ENCODE peak calls at places on chromosomes 12 and 14, in ten cellular contexts. One of them, this sample, is unnamed.

GRCh38 chr12:45669093-45669492 is 60.4 kb upstream of the ARID2 start:
- DNase-seq in body of pancreas: no peak
- DNase-seq in adipocyte: peak; percentile 16
- DNase-seq in right atrium auricular region: no peak
- DNase-seq in HCT116: no peak
- DNase-seq in small intestine: peak; percentile 55
- DNase-seq in lower lobe of right lung: no peak
- DNase-seq in SK-N-SH: no peak
- DNase-seq in aorta: no peak
- DNase-seq in neural progenitor cell: no peak
- DNase-seq in this sample: no peak

GRCh38 chr12:19451196-19451595 is 11.9 kb downstream of the AEBP2 start:
- DNase-seq in right atrium auricular region: no peak
- DNase-seq in HCT116: no peak
- DNase-seq in lower lobe of right lung: no peak
- DNase-seq in small intestine: no peak
- DNase-seq in adipocyte: no peak
- DNase-seq in SK-N-SH: peak; percentile 27
- DNase-seq in body of pancreas: no peak
- DNase-seq in neural progenitor cell: peak; percentile 27
- DNase-seq in aorta: no peak
- DNase-seq in this sample: no peak

GRCh38 chr14:31323419-31323818 is 96.9 kb downstream of the HEATR5A start:
- DNase-seq in right atrium auricular region: no peak
- DNase-seq in SK-N-SH: no peak
- DNase-seq in neural progenitor cell: no peak
- DNase-seq in aorta: no peak
- DNase-seq in adipocyte: no peak
- DNase-seq in HCT116: no peak
- DNase-seq in body of pancreas: no peak
- DNase-seq in lower lobe of right lung: no peak
- DNase-seq in small intestine: no peak
- DNase-seq in this sample: no peak

GRCh38 chr14:23306412-23307145 is at the start of gene BCL2L2:
- DNase-seq in body of pancreas: peak; percentile 95
- DNase-seq in neural progenitor cell: peak; percentile 96
- DNase-seq in HCT116: peak; percentile 76
- DNase-seq in right atrium auricular region: peak; percentile 93
- DNase-seq in small intestine: peak; percentile 94
- DNase-seq in lower lobe of right lung: peak; percentile 94
- DNase-seq in adipocyte: peak; percentile 96
- DNase-seq in SK-N-SH: peak; percentile 91
- DNase-seq in aorta: peak; percentile 95
- DNase-seq in this sample: peak; percentile 95

GRCh38 chr12:5428332-5429221 is 3.3 kb upstream of the NTF3 start:
- DNase-seq in neural progenitor cell: peak; percentile 70
- DNase-seq in adipocyte: peak; percentile 86
- DNase-seq in right atrium auricular region: no peak
- DNase-seq in HCT116: no peak
- DNase-seq in aorta: no peak
- DNase-seq in SK-N-SH: peak; percentile 37
- DNase-seq in small intestine: peak; percentile 56
- DNase-seq in lower lobe of right lung: no peak
- DNase-seq in body of pancreas: no peak
- DNase-seq in this sample: no peak

GRCh38 chr14:104461676-104462443 is 117.7 kb upstream of the C14orf180 start:
- DNase-seq in body of pancreas: no peak
- DNase-seq in SK-N-SH: peak; percentile 85
- DNase-seq in HCT116: no peak
- DNase-seq in neural progenitor cell: peak; percentile 61
- DNase-seq in aorta: no peak
- DNase-seq in right atrium auricular region: peak; percentile 30
- DNase-seq in lower lobe of right lung: peak; percentile 41
- DNase-seq in small intestine: no peak
- DNase-seq in adipocyte: no peak
- DNase-seq in this sample: no peak

GRCh38 chr14:67487937-67488893 is at the start of gene TMEM229B:
- DNase-seq in right atrium auricular region: no peak
- DNase-seq in SK-N-SH: no peak
- DNase-seq in lower lobe of right lung: peak; percentile 64
- DNase-seq in aorta: peak; percentile 72
- DNase-seq in HCT116: no peak
- DNase-seq in neural progenitor cell: no peak
- DNase-seq in body of pancreas: peak; percentile 45
- DNase-seq in small intestine: peak; percentile 86
- DNase-seq in adipocyte: no peak
- DNase-seq in this sample: peak; percentile 70

GRCh38 chr14:62117010-62117717 is 354.9 kb downstream of the SNAPC1 start:
- DNase-seq in adipocyte: peak; percentile 75
- DNase-seq in SK-N-SH: peak; percentile 91
- DNase-seq in lower lobe of right lung: peak; percentile 66
- DNase-seq in right atrium auricular region: peak; percentile 64
- DNase-seq in small intestine: peak; percentile 38
- DNase-seq in aorta: peak; percentile 57
- DNase-seq in neural progenitor cell: peak; percentile 97
- DNase-seq in HCT116: no peak
- DNase-seq in body of pancreas: peak; percentile 75
- DNase-seq in this sample: peak; percentile 75

GRCh38 chr14:36662258-36662542 is 540 bp downstream of the PAX9 start:
- DNase-seq in right atrium auricular region: no peak
- DNase-seq in body of pancreas: no peak
- DNase-seq in SK-N-SH: no peak
- DNase-seq in aorta: no peak
- DNase-seq in small intestine: no peak
- DNase-seq in adipocyte: no peak
- DNase-seq in neural progenitor cell: no peak
- DNase-seq in HCT116: no peak
- DNase-seq in lower lobe of right lung: no peak
- DNase-seq in this sample: no peak

GRCh38 chr14:36661506-36662257 is at the start of gene PAX9:
- DNase-seq in lower lobe of right lung: peak; percentile 82
- DNase-seq in SK-N-SH: peak; percentile 78
- DNase-seq in aorta: peak; percentile 76
- DNase-seq in right atrium auricular region: no peak
- DNase-seq in neural progenitor cell: peak; percentile 97
- DNase-seq in small intestine: peak; percentile 88
- DNase-seq in body of pancreas: peak; percentile 91
- DNase-seq in adipocyte: peak; percentile 98
- DNase-seq in HCT116: peak; percentile 81
- DNase-seq in this sample: peak; percentile 86

GRCh38 chr14:36664322-36665193 is 2.9 kb downstream of the PAX9 start:
- DNase-seq in lower lobe of right lung: no peak
- DNase-seq in body of pancreas: no peak
- DNase-seq in right atrium auricular region: no peak
- DNase-seq in aorta: no peak
- DNase-seq in adipocyte: peak; percentile 39
- DNase-seq in small intestine: no peak
- DNase-seq in neural progenitor cell: no peak
- DNase-seq in SK-N-SH: no peak
- DNase-seq in HCT116: no peak
- DNase-seq in this sample: no peak

GRCh38 chr14:36663404-36664321 is 2.0 kb downstream of the PAX9 start:
- DNase-seq in HCT116: no peak
- DNase-seq in aorta: no peak
- DNase-seq in SK-N-SH: no peak
- DNase-seq in lower lobe of right lung: no peak
- DNase-seq in body of pancreas: no peak
- DNase-seq in adipocyte: peak; percentile 63
- DNase-seq in neural progenitor cell: peak; percentile 72
- DNase-seq in right atrium auricular region: no peak
- DNase-seq in small intestine: no peak
- DNase-seq in this sample: no peak

DNA sequence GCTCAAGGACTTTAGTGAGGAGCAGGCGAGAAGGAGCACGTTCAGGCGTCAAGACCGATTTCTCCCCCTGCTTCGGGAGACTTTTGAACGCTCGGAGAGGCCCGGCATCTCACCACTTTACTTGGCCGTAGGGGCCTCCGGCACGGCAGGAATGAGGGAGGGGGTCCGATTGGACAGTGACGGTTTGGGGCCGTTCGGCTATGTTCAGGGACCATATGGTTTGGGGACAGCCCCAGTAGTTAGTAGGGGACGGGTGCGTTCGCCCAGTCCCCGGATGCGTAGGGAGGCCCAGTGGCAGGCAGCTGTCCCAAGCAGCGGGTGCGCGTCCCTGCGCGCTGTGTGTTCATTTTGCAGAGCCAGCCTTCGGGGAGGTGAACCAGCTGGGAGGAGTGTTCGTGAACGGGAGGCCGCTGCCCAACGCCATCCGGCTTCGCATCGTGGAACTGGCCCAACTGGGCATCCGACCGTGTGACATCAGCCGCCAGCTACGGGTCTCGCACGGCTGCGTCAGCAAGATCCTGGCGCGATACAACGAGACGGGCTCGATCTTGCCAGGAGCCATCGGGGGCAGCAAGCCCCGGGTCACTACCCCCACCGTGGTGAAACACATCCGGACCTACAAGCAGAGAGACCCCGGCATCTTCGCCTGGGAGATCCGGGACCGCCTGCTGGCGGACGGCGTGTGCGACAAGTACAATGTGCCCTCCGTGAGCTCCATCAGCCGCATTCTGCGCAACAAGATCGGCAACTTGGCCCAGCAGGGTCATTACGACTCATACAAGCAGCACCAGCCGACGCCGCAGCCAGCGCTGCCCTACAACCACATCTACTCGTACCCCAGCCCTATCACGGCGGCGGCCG is 1.1 kb downstream of the PAX9 start:
- DNase-seq in neural progenitor cell: peak; percentile 73
- DNase-seq in SK-N-SH: no peak
- DNase-seq in aorta: no peak
- DNase-seq in right atrium auricular region: no peak
- DNase-seq in lower lobe of right lung: no peak
- DNase-seq in small intestine: no peak
- DNase-seq in body of pancreas: no peak
- DNase-seq in adipocyte: peak; percentile 59
- DNase-seq in HCT116: no peak
- DNase-seq in this sample: no peak
- H3K27me3 ChIP-seq in neural progenitor cell: peaks cover 100% of the 10 kb centered on the region
- H3K27me3 ChIP-seq in SK-N-SH: peaks cover 76% of the 10 kb centered on the region
- H3K27me3 ChIP-seq in aorta: no peaks in the 10 kb centered on the region
- H3K27me3 ChIP-seq in right atrium auricular region: peaks cover 73% of the 10 kb centered on the region
- H3K27me3 ChIP-seq in lower lobe of right lung: peaks cover 99% of the 10 kb centered on the region
- H3K27me3 ChIP-seq in small intestine: peaks cover 76% of the 10 kb centered on the region
- H3K27me3 ChIP-seq in body of pancreas: peaks cover 3% of the 10 kb centered on the region
- H3K27me3 ChIP-seq in adipocyte: peaks cover 84% of the 10 kb centered on the region
- H3K27me3 ChIP-seq in HCT116: no peaks in the 10 kb centered on the region
- H3K27me3 ChIP-seq in this sample: peaks cover 98% of the 10 kb centered on the region

DNA sequence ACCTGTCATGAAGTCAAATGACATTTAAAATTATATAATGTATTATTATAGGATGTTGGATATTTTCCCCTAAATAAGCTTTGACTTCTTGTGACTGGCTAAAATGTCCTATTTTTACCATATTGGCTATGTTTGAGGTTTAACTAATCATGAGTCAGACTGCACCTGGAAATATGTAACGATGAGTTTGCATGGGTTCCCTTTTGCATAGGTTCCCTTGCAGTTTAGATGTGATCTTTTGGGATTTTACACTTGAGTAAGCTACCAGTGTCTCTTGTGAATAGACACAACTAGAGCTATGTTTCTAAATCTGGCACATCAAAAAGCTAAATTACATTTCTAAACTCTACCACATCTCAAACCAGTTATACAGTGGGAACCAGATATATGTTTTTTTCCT is 5.2 kb downstream of the PDZRN4 start:
- DNase-seq in aorta: no peak
- DNase-seq in small intestine: no peak
- DNase-seq in right atrium auricular region: no peak
- DNase-seq in HCT116: no peak
- DNase-seq in lower lobe of right lung: no peak
- DNase-seq in body of pancreas: no peak
- DNase-seq in neural progenitor cell: no peak
- DNase-seq in adipocyte: no peak
- DNase-seq in SK-N-SH: no peak
- DNase-seq in this sample: no peak
- H3K27me3 ChIP-seq in aorta: no peaks in the 10 kb centered on the region
- H3K27me3 ChIP-seq in small intestine: peaks cover 13% of the 10 kb centered on the region
- H3K27me3 ChIP-seq in right atrium auricular region: no peaks in the 10 kb centered on the region
- H3K27me3 ChIP-seq in HCT116: no peaks in the 10 kb centered on the region
- H3K27me3 ChIP-seq in lower lobe of right lung: peaks cover 22% of the 10 kb centered on the region
- H3K27me3 ChIP-seq in body of pancreas: no peaks in the 10 kb centered on the region
- H3K27me3 ChIP-seq in neural progenitor cell: peaks cover 50% of the 10 kb centered on the region
- H3K27me3 ChIP-seq in adipocyte: peaks cover 20% of the 10 kb centered on the region
- H3K27me3 ChIP-seq in SK-N-SH: peaks cover 18% of the 10 kb centered on the region
- H3K27me3 ChIP-seq in this sample: peaks cover 26% of the 10 kb centered on the region

DNA sequence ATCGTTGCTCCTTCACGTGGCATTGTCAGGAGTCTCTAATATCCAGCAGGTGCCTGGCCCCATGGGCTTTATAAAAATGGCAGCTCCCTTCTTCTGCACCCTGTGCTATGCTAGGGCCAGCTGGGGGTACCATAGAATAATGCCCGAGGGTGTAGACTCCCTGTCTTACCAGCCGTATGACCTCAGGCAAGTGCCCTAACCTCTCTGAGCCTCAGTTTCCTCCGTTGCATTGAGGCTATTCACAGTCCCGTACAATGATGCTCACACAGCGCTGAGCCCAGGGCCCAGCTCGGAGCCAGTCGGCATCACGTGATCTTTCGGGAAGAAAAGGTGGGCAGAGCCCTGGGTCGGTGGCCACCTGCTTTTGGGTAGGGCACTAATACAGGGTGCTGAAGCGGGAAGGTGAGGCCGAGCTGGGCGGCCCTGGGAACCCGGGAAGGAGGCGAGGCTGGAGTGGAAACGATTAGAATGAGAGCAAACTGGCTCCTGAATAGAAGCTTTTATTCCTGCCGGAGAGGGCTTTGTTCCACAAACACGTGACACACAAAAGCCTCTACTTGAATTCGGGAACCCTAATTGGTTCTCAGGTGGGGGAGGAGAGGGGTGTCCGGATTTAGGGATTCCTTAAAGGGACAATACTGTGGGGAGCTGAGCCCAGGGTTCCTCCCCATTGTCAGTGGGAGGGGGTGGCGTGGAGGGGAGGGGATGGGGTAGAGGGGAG is 19.9 kb upstream of the MSI1 start:
- DNase-seq in small intestine: no peak
- DNase-seq in aorta: no peak
- DNase-seq in adipocyte: no peak
- DNase-seq in lower lobe of right lung: no peak
- DNase-seq in HCT116: no peak
- DNase-seq in SK-N-SH: no peak
- DNase-seq in neural progenitor cell: peak; percentile 97
- DNase-seq in right atrium auricular region: no peak
- DNase-seq in body of pancreas: no peak
- DNase-seq in this sample: no peak
- H3K27me3 ChIP-seq in small intestine: peaks cover 2% of the 10 kb centered on the region
- H3K27me3 ChIP-seq in aorta: no peaks in the 10 kb centered on the region
- H3K27me3 ChIP-seq in adipocyte: peaks cover 37% of the 10 kb centered on the region
- H3K27me3 ChIP-seq in lower lobe of right lung: peaks cover 34% of the 10 kb centered on the region
- H3K27me3 ChIP-seq in HCT116: no peaks in the 10 kb centered on the region
- H3K27me3 ChIP-seq in SK-N-SH: no peaks in the 10 kb centered on the region
- H3K27me3 ChIP-seq in neural progenitor cell: no peaks in the 10 kb centered on the region
- H3K27me3 ChIP-seq in right atrium auricular region: no peaks in the 10 kb centered on the region
- H3K27me3 ChIP-seq in body of pancreas: no peaks in the 10 kb centered on the region
- H3K27me3 ChIP-seq in this sample: peaks cover 22% of the 10 kb centered on the region

DNA sequence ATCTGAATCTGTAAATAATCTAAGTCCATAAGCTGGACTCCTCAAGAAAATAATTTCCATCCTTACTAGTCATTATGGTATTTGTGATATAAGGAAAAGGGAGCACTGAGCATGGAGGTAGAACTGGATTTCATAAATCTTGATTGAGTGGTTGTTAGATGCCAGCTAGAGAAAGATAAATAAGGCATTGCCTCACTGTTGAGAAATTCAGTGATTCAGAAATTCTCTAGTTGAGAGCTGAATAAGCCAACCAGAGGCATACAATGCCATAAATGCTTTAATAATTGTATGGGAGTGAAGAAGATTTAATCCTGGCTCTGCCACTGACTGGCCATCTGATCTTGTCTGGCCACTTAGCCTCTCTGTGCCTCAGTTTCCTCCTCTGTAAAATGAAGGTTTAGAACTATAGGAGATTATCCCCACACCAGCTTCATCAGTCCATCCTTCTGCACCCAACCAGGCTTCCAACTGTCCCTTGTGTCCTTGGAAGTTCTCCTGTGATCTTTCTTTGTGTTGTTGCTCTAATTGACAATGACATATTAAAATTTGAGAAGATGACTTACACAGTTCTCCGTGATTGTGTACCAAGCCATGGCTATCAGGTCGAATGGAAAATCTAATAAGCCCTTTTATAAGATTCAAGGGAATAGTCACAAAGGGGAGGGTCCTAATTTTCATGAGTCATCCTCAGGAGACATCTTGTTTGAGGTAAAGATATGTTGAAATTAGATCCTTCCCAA is 394.3 kb downstream of the EGLN3 start:
- DNase-seq in right atrium auricular region: no peak
- DNase-seq in lower lobe of right lung: no peak
- DNase-seq in small intestine: no peak
- DNase-seq in SK-N-SH: no peak
- DNase-seq in adipocyte: peak; percentile 51
- DNase-seq in neural progenitor cell: no peak
- DNase-seq in aorta: no peak
- DNase-seq in HCT116: no peak
- DNase-seq in body of pancreas: no peak
- DNase-seq in this sample: no peak
- H3K27me3 ChIP-seq in right atrium auricular region: no peaks in the 10 kb centered on the region
- H3K27me3 ChIP-seq in lower lobe of right lung: no peaks in the 10 kb centered on the region
- H3K27me3 ChIP-seq in small intestine: no peaks in the 10 kb centered on the region
- H3K27me3 ChIP-seq in SK-N-SH: no peaks in the 10 kb centered on the region
- H3K27me3 ChIP-seq in adipocyte: peaks cover 8% of the 10 kb centered on the region
- H3K27me3 ChIP-seq in neural progenitor cell: no peaks in the 10 kb centered on the region
- H3K27me3 ChIP-seq in aorta: no peaks in the 10 kb centered on the region
- H3K27me3 ChIP-seq in HCT116: peaks cover 2% of the 10 kb centered on the region
- H3K27me3 ChIP-seq in body of pancreas: no peaks in the 10 kb centered on the region
- H3K27me3 ChIP-seq in this sample: no peaks in the 10 kb centered on the region